ENCODE peak calls at places on chromosome 16, in five cellular contexts. X is NCI-H1105 treated with DMSO at 0.1 percent for 48 hours, O is lung microvascular endothelial cell, A is NCI-H2081, K is left ventricle myocardium superior. B is an unnamed sample.
A peak's percentile ranks its signal among the peaks of the same experiment; 100 is the strongest.

GRCh38 chr16:50539822-50540710 is 8.1 kb upstream of the NKD1 start:
- DNase-seq in X (peak; percentile 5), O (no peak), A (no peak), K (no peak), B (no peak)

GRCh38 chr16:88434746-88435145 is 18.3 kb upstream of the ZFPM1 start:
- DNase-seq in X (no peak), O (no peak), A (no peak), K (no peak), B (no peak)

GRCh38 chr16:24731722-24732419 is 2.4 kb downstream of the TNRC6A start:
- DNase-seq in X (no peak), O (no peak), A (no peak), K (peak; percentile 85), B (no peak)

GRCh38 chr16:47732806-47733150 is 271.6 kb downstream of the PHKB start:
- DNase-seq in X (no peak), O (peak; percentile 18), A (no peak), K (no peak), B (no peak)

GRCh38 chr16:12184419-12184831 is 207.9 kb downstream of the SNX29 start:
- DNase-seq in X (no peak), O (no peak), A (no peak), K (no peak), B (no peak)

GRCh38 chr16:90020838-90021382 is 1.7 kb upstream of the DBNDD1 start:
- DNase-seq in X (no peak), O (no peak), A (peak; percentile 83), K (no peak), B (peak; percentile 96)

GRCh38 chr16:11370084-11370931 is 25.0 kb downstream of the RMI2 start:
- DNase-seq in X (no peak), O (no peak), A (no peak), K (no peak), B (no peak)

GRCh38 chr16:27189335-27189972 is 13.9 kb upstream of the KDM8 start:
- DNase-seq in X (no peak), O (no peak), A (no peak), K (no peak), B (no peak)

GRCh38 chr16:53785044-53785443 is 81.1 kb downstream of the FTO start:
- DNase-seq in X (peak; percentile 66), O (no peak), A (no peak), K (no peak), B (no peak)

GRCh38 chr16:12507366-12507765 is 296.3 kb downstream of the CPPED1 start:
- DNase-seq in X (no peak), O (no peak), A (no peak), K (no peak), B (no peak)

GRCh38 chr16:10579965-10580918 is at the start of gene EMP2:
- DNase-seq in X (peak; percentile 77), O (peak; percentile 83), A (no peak), K (peak; percentile 92), B (peak; percentile 71)

GRCh38 chr16:79656537-79657115 is 56.1 kb upstream of the MAF start:
- DNase-seq in X (peak; percentile 87), O (no peak), A (peak; percentile 74), K (no peak), B (no peak)

GRCh38 chr16:67666032-67666537 is 465 bp downstream of the ENKD1 start:
- DNase-seq in X (no peak), O (no peak), A (peak; percentile 2), K (peak; percentile 69), B (no peak)

GRCh38 chr16:88939814-88940195 is 37.2 kb downstream of the CBFA2T3 start:
- DNase-seq in X (no peak), O (no peak), A (no peak), K (peak; percentile 72), B (no peak)

GRCh38 chr16:84362410-84362809 is 5.9 kb upstream of the ATP2C2 start:
- DNase-seq in X (peak; percentile 39), O (no peak), A (peak; percentile 57), K (no peak), B (no peak)

GRCh38 chr16:57043248-57043647 is 49.1 kb upstream of the CPNE2 start:
- DNase-seq in X (no peak), O (no peak), A (no peak), K (no peak), B (no peak)

GRCh38 chr16:3461120-3461519 is 17.6 kb downstream of the NAA60 start:
- DNase-seq in X (no peak), O (no peak), A (no peak), K (no peak), B (peak; percentile 16)

GRCh38 chr16:35239561-35239960 is 1780.1 kb downstream of the TP53TG3F start:
- DNase-seq in X (no peak), O (no peak), A (no peak), K (no peak), B (peak; percentile 59)

GRCh38 chr16:88681084-88681680 is 5.1 kb downstream of the SNAI3 start:
- DNase-seq in X (no peak), O (peak; percentile 43), A (no peak), K (no peak), B (no peak)

GRCh38 chr16:87132361-87133014 is 184.7 kb downstream of the C16orf95 start:
- DNase-seq in X (no peak), O (no peak), A (no peak), K (peak; percentile 55), B (peak; percentile 71)

GRCh38 chr16:75086281-75086680 is 30.3 kb downstream of the LDHD start:
- DNase-seq in X (no peak), O (no peak), A (no peak), K (no peak), B (no peak)